ENCODE peak calls at places on chromosomes 7 and 10, in six cellular contexts. G is fibroblast of lung; Y is GM03348; C is WTC11; N is activated CD4-positive, CD25-positive, alpha-beta regulatory T cell; B is activated gamma-delta T cell treated with Interleukin-2 at 50 U/mL for 16 hours. Z is an unnamed sample.

GRCh38 chr10:76942556-76943416 is 694.8 kb downstream of the KCNMA1 start:
- DNase-seq in Y (peak), B (no peak), N (no peak), C (no peak), G (no peak), Z (no peak)

GRCh38 chr7:130189281-130189782 is 15.9 kb downstream of the TMEM209 start:
- DNase-seq in C (no peak), G (no peak), B (no peak), N (no peak), Y (no peak), Z (no peak)

GRCh38 chr7:128154519-128154918 is 86.6 kb upstream of the LEP start:
- DNase-seq in N (no peak), G (no peak), Y (no peak), C (no peak), B (no peak), Z (no peak)

GRCh38 chr10:95818663-95819062 is 62.7 kb downstream of the ENTPD1 start:
- DNase-seq in N (no peak), Y (peak), C (no peak), B (no peak), G (peak), Z (no peak)

GRCh38 chr10:17655567-17656146 is 11.7 kb downstream of the STAM start:
- DNase-seq in B (no peak), C (no peak), N (no peak), G (no peak), Y (no peak), Z (no peak)

GRCh38 chr7:92179393-92179924 is 517 bp upstream of the LRRD1 start:
- DNase-seq in N (no peak), C (no peak), B (no peak), Y (peak), G (no peak), Z (no peak)

GRCh38 chr10:107631876-107632275 is 467.4 kb upstream of the SORCS1 start:
- DNase-seq in G (no peak), Y (no peak), B (no peak), C (no peak), N (no peak), Z (no peak)

GRCh38 chr7:68722044-68722443 is 876.2 kb upstream of the AUTS2 start:
- DNase-seq in G (no peak), Y (no peak), C (no peak), N (no peak), B (no peak), Z (no peak)

GRCh38 chr7:121872831-121873764 is at the start of gene PTPRZ1:
- DNase-seq in Y (peak), C (peak), N (no peak), G (peak), B (no peak), Z (no peak)

GRCh38 chr7:93055543-93056107 is 62.2 kb downstream of the SAMD9 start:
- DNase-seq in N (no peak), G (peak), B (no peak), Y (peak), C (no peak), Z (no peak)

Z was measured in activated B cell treated with CpG ODN at 0.5 μM for 24 hours.